ENCODE peak calls at places on chromosomes 11 and 22, in eight cellular contexts. P, T, Y, S, E, A, G and D are unnamed samples. For H3K27me3 and H3K4me1, the result is how much of the 10 kb centered on the place peaks cover.

GRCh38 chr11:108733479-108734116 is 68.7 kb downstream of the DDX10 start:
- DNase-seq in P (no peak), T (peak), Y (no peak), S (no peak), E (no peak), A (no peak), G (no peak), D (no peak)

GRCh38 chr11:10581481-10582019 is 13.1 kb upstream of the LYVE1 start:
- DNase-seq in P (no peak), T (peak), Y (peak), S (no peak), E (no peak), A (peak), G (no peak), D (no peak)

GRCh38 chr11:73405146-73405510 is 28.9 kb downstream of the RELT start:
- DNase-seq in P (no peak), T (no peak), Y (no peak), S (no peak), E (no peak), A (no peak), G (no peak), D (no peak)

GRCh38 chr11:36361472-36361871 is 65.4 kb downstream of the PRR5L start:
- DNase-seq in P (no peak), T (no peak), Y (no peak), S (no peak), E (no peak), A (no peak), G (no peak), D (no peak)

GRCh38 chr22:49052023-49052538 is 775.6 kb downstream of the BRD1 start:
- DNase-seq in P (peak), T (no peak), Y (no peak), S (no peak), E (no peak), A (no peak), G (no peak), D (no peak)

GRCh38 chr22:45454260-45454659 is 40.8 kb downstream of the RIBC2 start:
- DNase-seq in P (no peak), T (peak), Y (no peak), S (no peak), E (no peak), A (no peak), G (no peak), D (no peak)

GRCh38 chr11:17992916-17993315 is 19.9 kb downstream of the SERGEF start:
- DNase-seq in P (no peak), T (no peak), Y (no peak), S (no peak), E (no peak), A (no peak), G (no peak), D (no peak)

GRCh38 chr11:95912902-95913560 is 10.9 kb downstream of the MTMR2 start:
- DNase-seq in P (no peak), T (peak), Y (no peak), S (no peak), E (no peak), A (no peak), G (no peak), D (no peak)

GRCh38 chr11:83159901-83160865 is 3.3 kb downstream of the PCF11 start:
- DNase-seq in P (no peak), T (peak), Y (peak), S (no peak), E (no peak), A (no peak), G (no peak), D (no peak)
- TF ChIP-seq POLR2A in P (no peak), T (peak), Y (no peak), S (no peak), E (no peak), A (no peak), G (peak), D (no peak)

GRCh38 chr11:117479372-117479771 is 151.7 kb downstream of the CEP164 start:
- DNase-seq in P (no peak), T (no peak), Y (no peak), S (no peak), E (no peak), A (no peak), G (peak), D (peak)

GRCh38 chr11:117478926-117479325 is 151.3 kb downstream of the CEP164 start:
- DNase-seq in P (no peak), T (no peak), Y (no peak), S (no peak), E (no peak), A (no peak), G (no peak), D (no peak)

GRCh38 chr11:117480221-117480620 is 152.6 kb downstream of the CEP164 start:
- DNase-seq in P (no peak), T (no peak), Y (no peak), S (no peak), E (no peak), A (no peak), G (no peak), D (no peak)

GRCh38 chr11:117477721-117478120 is 150.1 kb downstream of the CEP164 start:
- DNase-seq in P (no peak), T (no peak), Y (no peak), S (no peak), E (no peak), A (no peak), G (no peak), D (no peak)

DNA sequence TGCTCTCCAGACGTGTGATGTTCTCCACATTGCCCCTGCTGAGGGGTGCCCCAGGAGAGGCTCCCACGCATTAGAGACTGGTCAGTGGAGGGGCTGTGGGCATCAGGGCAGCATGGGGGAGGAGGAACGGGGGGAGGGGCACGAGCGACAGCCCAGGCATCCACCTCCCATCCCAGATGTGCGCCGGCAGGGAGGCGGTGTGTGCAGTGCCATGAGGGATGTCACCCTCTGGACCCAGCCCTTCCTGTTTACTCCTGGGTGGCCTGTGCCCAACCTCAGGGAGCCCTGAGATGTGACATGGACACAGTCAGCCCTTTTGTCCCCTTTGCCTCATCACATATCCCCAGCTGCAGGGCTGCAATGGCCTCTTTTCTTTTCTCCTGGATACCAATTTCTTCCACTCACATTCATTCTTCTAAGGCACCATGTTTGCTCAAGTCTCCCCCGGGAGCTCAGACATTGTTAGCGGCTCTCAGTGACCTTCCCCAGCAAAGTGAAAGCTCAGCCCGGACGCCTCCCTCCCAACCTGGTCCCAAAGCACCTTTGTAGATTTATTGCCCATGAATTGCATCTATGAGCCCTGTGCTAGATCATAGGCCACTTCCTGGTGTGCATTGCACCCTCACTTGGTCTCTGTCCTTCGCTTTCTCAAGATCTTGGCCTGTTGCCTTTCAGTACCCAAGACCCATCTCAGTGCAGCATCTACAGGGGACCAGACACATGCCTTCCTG is 150.6 kb downstream of the CEP164 start:
- DNase-seq in P (no peak), T (no peak), Y (peak), S (no peak), E (no peak), A (no peak), G (no peak), D (no peak)
- H3K27me3 ChIP-seq in P (under half), T (under half), Y (under half), S (under half), E (under half), A (under half), G (under half), D (under half)

GRCh38 chr11:65422633-65423515 is at the start of gene NEAT1:
- DNase-seq in P (peak), T (peak), Y (peak), S (peak), E (peak), A (peak), G (peak), D (peak)
- H3K4me1 ChIP-seq in P (under half), T (under half), Y (half or more), S (under half), E (under half), A (under half), G (half or more), D (half or more)

DNA sequence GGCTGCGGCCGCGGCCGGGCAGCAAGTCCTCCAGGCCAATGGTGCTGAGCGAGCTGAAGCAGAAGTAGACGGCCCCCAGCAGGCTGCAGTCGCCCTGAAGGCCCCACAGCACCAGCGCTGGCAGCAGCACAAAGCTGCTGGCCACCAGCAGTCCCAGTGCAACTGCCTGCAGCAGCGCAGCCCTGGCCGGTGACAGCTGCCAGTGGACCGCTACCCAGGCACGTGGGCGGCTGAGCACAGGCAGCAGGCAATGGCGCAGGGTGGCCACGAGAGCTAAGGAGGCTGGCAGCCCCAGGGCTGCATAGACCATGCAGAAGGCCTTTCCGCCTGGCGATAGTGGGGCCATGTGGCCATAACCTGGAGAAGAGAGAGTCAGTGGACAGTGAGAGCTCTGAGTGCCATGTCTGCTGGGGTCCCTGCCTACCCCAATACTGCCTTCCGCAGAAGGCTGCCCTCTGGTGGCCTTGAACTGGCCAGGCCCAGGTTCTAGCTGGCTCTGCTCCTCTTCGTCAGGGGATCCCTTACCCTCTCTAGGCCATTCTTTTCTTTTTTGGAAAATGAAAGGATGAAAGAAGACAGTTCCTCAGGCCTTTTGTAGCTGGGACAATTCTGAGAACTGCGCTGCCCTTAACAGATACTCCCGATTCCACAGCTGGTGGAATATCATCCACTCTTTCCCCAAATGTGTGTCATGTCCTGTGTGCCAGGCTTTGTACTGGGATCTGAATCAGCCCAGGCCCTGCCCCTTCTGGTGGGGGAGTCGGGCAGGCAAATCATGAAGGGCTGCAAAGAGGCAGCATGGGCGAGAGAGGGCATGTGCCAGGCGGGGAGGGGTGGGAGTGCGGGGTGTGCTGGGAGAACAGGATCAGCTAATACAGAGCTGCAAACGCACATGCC is 1.8 kb downstream of the KCNK7 start:
- DNase-seq in P (no peak), T (no peak), Y (peak), S (no peak), E (no peak), A (no peak), G (no peak), D (no peak)
- TF ChIP-seq POLR2A in P (no peak), T (no peak), Y (no peak), S (no peak), E (no peak), A (no peak), G (no peak), D (no peak)

GRCh38 chr11:65503923-65504670 is 5.3 kb downstream of the MALAT1 start:
- DNase-seq in P (no peak), T (peak), Y (no peak), S (no peak), E (no peak), A (no peak), G (no peak), D (no peak)
- H3K27me3 ChIP-seq in P (under half), T (under half), Y (under half), S (under half), E (under half), A (under half), G (under half), D (under half)